ENCODE peak calls at places on chromosomes 4 and X, in eight cellular contexts. E, S, Y, I, H, Z, L and D are unnamed samples.

GRCh38 chr4:184280591-184281071 is 63.0 kb upstream of the ENPP6 start:
- DNase-seq in E (no peak), S (no peak), Y (no peak), I (no peak), H (no peak), Z (no peak), L (no peak), D (no peak)

GRCh38 chrX:44400588-44400987 is 57.1 kb upstream of the EFHC2 start:
- DNase-seq in E (peak; percentile 49), S (peak; percentile 95), Y (no peak), I (peak; percentile 95), H (no peak), Z (no peak), L (no peak), D (peak; percentile 32)

GRCh38 chr4:71559957-71560541 is 221.2 kb downstream of the SLC4A4 start:
- DNase-seq in E (peak; percentile 9), S (peak; percentile 68), Y (no peak), I (peak; percentile 69), H (no peak), Z (no peak), L (no peak), D (no peak)

GRCh38 chr4:78014889-78015886 is 41.9 kb upstream of the FRAS1 start:
- DNase-seq in E (no peak), S (no peak), Y (no peak), I (peak; percentile 21), H (no peak), Z (no peak), L (no peak), D (no peak)

GRCh38 chrX:15292861-15293260 is 22.6 kb downstream of the ASB11 start:
- DNase-seq in E (no peak), S (no peak), Y (no peak), I (peak; percentile 8), H (no peak), Z (no peak), L (no peak), D (no peak)

GRCh38 chrX:110853610-110854009 is 58.0 kb upstream of the CHRDL1 start:
- DNase-seq in E (no peak), S (peak; percentile 9), Y (peak; percentile 65), I (peak; percentile 9), H (no peak), Z (peak; percentile 31), L (no peak), D (no peak)

GRCh38 chr4:133157460-133158160 is 8.5 kb downstream of the PCDH10 start:
- DNase-seq in E (peak; percentile 10), S (no peak), Y (no peak), I (no peak), H (no peak), Z (peak; percentile 13), L (no peak), D (no peak)

GRCh38 chr4:158814636-158815035 is 45.8 kb downstream of the FNIP2 start:
- DNase-seq in E (no peak), S (peak; percentile 81), Y (no peak), I (no peak), H (no peak), Z (no peak), L (no peak), D (no peak)

GRCh38 chr4:24657768-24658617 is 73.6 kb upstream of the DHX15 start:
- DNase-seq in E (peak; percentile 40), S (peak; percentile 63), Y (peak; percentile 83), I (peak; percentile 99), H (no peak), Z (peak; percentile 8), L (peak; percentile 61), D (no peak)

GRCh38 chr4:119894650-119895208 is 171.9 kb downstream of the MAD2L1 start:
- DNase-seq in E (no peak), S (no peak), Y (no peak), I (no peak), H (no peak), Z (no peak), L (no peak), D (no peak)

GRCh38 chr4:138035781-138036258 is 206.3 kb downstream of the SLC7A11 start:
- DNase-seq in E (peak; percentile 78), S (peak; percentile 79), Y (peak; percentile 64), I (peak; percentile 70), H (no peak), Z (peak; percentile 54), L (no peak), D (no peak)

GRCh38 chr4:112302320-112303274 is 5.4 kb downstream of the ALPK1 start:
- DNase-seq in E (no peak), S (no peak), Y (peak; percentile 58), I (no peak), H (no peak), Z (no peak), L (no peak), D (no peak)

GRCh38 chrX:98380556-98380955 is 1496.8 kb downstream of the RPA4 start:
- DNase-seq in E (no peak), S (no peak), Y (peak; percentile 63), I (no peak), H (no peak), Z (no peak), L (no peak), D (no peak)

GRCh38 chrX:17442898-17443297 is 67.9 kb downstream of the NHS start:
- DNase-seq in E (no peak), S (no peak), Y (no peak), I (peak; percentile 9), H (no peak), Z (no peak), L (no peak), D (no peak)

GRCh38 chrX:31499120-31499519 is 427.3 kb upstream of the FTHL17 start:
- DNase-seq in E (peak; percentile 82), S (peak; percentile 76), Y (no peak), I (peak; percentile 64), H (no peak), Z (no peak), L (no peak), D (no peak)

GRCh38 chr4:17468638-17469221 is 43.2 kb downstream of the QDPR start:
- DNase-seq in E (peak; percentile 67), S (peak; percentile 40), Y (peak; percentile 64), I (no peak), H (no peak), Z (no peak), L (peak; percentile 16), D (no peak)

GRCh38 chrX:36443007-36443406 is 523.5 kb downstream of the CFAP47 start:
- DNase-seq in E (no peak), S (no peak), Y (no peak), I (no peak), H (no peak), Z (no peak), L (no peak), D (no peak)

GRCh38 chr4:61572160-61572559 is 372.0 kb downstream of the ADGRL3 start:
- DNase-seq in E (no peak), S (peak; percentile 65), Y (no peak), I (peak; percentile 66), H (no peak), Z (peak; percentile 33), L (no peak), D (no peak)

GRCh38 chrX:39745782-39746181 is 352.0 kb downstream of the BCOR start:
- DNase-seq in E (no peak), S (no peak), Y (no peak), I (no peak), H (no peak), Z (no peak), L (no peak), D (no peak)

GRCh38 chrX:40109288-40110008 is 11.7 kb upstream of the BCOR start:
- DNase-seq in E (peak; percentile 35), S (peak; percentile 56), Y (peak; percentile 91), I (no peak), H (peak; percentile 86), Z (no peak), L (no peak), D (no peak)

GRCh38 chr4:77385124-77385969 is 220.3 kb upstream of the CXCL13 start:
- DNase-seq in E (peak; percentile 74), S (peak; percentile 70), Y (peak; percentile 88), I (peak; percentile 69), H (no peak), Z (peak; percentile 36), L (peak; percentile 51), D (peak; percentile 10)

GRCh38 chrX:19628006-19628575 is 112.8 kb upstream of the MAP3K15 start:
- DNase-seq in E (no peak), S (peak; percentile 5), Y (no peak), I (no peak), H (no peak), Z (no peak), L (no peak), D (no peak)

GRCh38 chr4:127355738-127356137 is 277.0 kb upstream of the INTU start:
- DNase-seq in E (no peak), S (no peak), Y (no peak), I (no peak), H (no peak), Z (no peak), L (no peak), D (no peak)

GRCh38 chr4:8281519-8282133 is 12.1 kb downstream of the HTRA3 start:
- DNase-seq in E (no peak), S (peak; percentile 78), Y (no peak), I (no peak), H (peak; percentile 86), Z (no peak), L (no peak), D (no peak)

GRCh38 chr4:15921592-15921932 is 17.0 kb downstream of the FGFBP1 start:
- DNase-seq in E (no peak), S (no peak), Y (no peak), I (no peak), H (no peak), Z (no peak), L (no peak), D (no peak)

GRCh38 chrX:43809463-43809862 is 72.8 kb downstream of the MAOB start:
- DNase-seq in E (no peak), S (peak; percentile 59), Y (no peak), I (no peak), H (no peak), Z (no peak), L (no peak), D (no peak)

GRCh38 chr4:140094701-140095420 is 59.1 kb downstream of the MAML3 start:
- DNase-seq in E (peak; percentile 80), S (no peak), Y (peak; percentile 97), I (no peak), H (peak; percentile 85), Z (peak; percentile 91), L (no peak), D (peak; percentile 58)